ENCODE peak calls at places on chromosomes 16 and 17, in ten cellular contexts. T is T follicular helper cell; O is ascending aorta; Y is upper lobe of right lung; L is GM04503; I is mucosa of descending colon; K is stimulated activated CD4-positive, alpha-beta T cell treated with anti-CD3 and anti-CD28 coated beads, Interleukin-1b, Interleukin-23, amount 100 ng/mL, for 1 hour; X is activated CD8-positive, alpha-beta memory T cell treated with anti-CD3 and anti-CD28 coated beads for 48 hours; S is lower lobe of right lung; F is hepatocyte. A is an unnamed sample.

GRCh38 chr16:86015606-86016005 is 116.6 kb downstream of the IRF8 start:
- DNase-seq in T (no peak), O (no peak), Y (no peak), L (no peak), I (no peak), K (no peak), X (no peak), S (no peak), F (no peak), A (no peak)

GRCh38 chr17:4199818-4200402 is 56.9 kb downstream of the CYB5D2 start:
- DNase-seq in T (peak), O (peak), Y (no peak), L (no peak), I (no peak), K (no peak), X (no peak), S (no peak), F (peak), A (no peak)

GRCh38 chr17:48131216-48131824 is 23.8 kb downstream of the SNX11 start:
- DNase-seq in T (peak), O (peak), Y (no peak), L (no peak), I (no peak), K (no peak), X (no peak), S (no peak), F (peak), A (no peak)

GRCh38 chr16:11032922-11033291 is 88.5 kb downstream of the CLEC16A start:
- DNase-seq in T (no peak), O (peak), Y (no peak), L (no peak), I (no peak), K (no peak), X (no peak), S (no peak), F (peak), A (no peak)

GRCh38 chr17:80941743-80942211 is 49.9 kb upstream of the CHMP6 start:
- DNase-seq in T (no peak), O (no peak), Y (peak), L (no peak), I (peak), K (no peak), X (no peak), S (peak), F (no peak), A (no peak)

GRCh38 chr17:73644145-73645049 is at the start of gene SDK2:
- DNase-seq in T (no peak), O (no peak), Y (peak), L (no peak), I (no peak), K (no peak), X (no peak), S (no peak), F (peak), A (no peak)

GRCh38 chr17:77733576-77734296 is 224.8 kb upstream of the TNRC6C start:
- DNase-seq in T (no peak), O (peak), Y (no peak), L (no peak), I (no peak), K (no peak), X (no peak), S (no peak), F (no peak), A (no peak)

GRCh38 chr17:2459917-2460271 is 51.8 kb downstream of the METTL16 start:
- DNase-seq in T (no peak), O (no peak), Y (no peak), L (no peak), I (no peak), K (no peak), X (no peak), S (no peak), F (no peak), A (no peak)

GRCh38 chr16:17377360-17378324 is 93.1 kb downstream of the XYLT1 start:
- DNase-seq in T (no peak), O (no peak), Y (no peak), L (no peak), I (no peak), K (no peak), X (no peak), S (no peak), F (no peak), A (no peak)

GRCh38 chr17:75346906-75347305 is 57.7 kb upstream of the SLC25A19 start:
- DNase-seq in T (no peak), O (no peak), Y (no peak), L (no peak), I (no peak), K (no peak), X (no peak), S (no peak), F (peak), A (no peak)

GRCh38 chr17:82985436-82985820 is 94.0 kb upstream of the METRNL start:
- DNase-seq in T (no peak), O (no peak), Y (peak), L (no peak), I (no peak), K (no peak), X (no peak), S (no peak), F (no peak), A (no peak)

GRCh38 chr16:72241930-72242329 is 70.0 kb upstream of the PMFBP1 start:
- DNase-seq in T (no peak), O (no peak), Y (no peak), L (no peak), I (no peak), K (no peak), X (no peak), S (no peak), F (peak), A (no peak)

GRCh38 chr17:74776044-74776962 is at the start of gene NAT9:
- DNase-seq in T (peak), O (peak), Y (peak), L (peak), I (peak), K (peak), X (peak), S (peak), F (peak), A (peak)

GRCh38 chr17:28521296-28522085 is 15.3 kb downstream of the FOXN1 start:
- DNase-seq in T (no peak), O (no peak), Y (no peak), L (no peak), I (peak), K (no peak), X (no peak), S (no peak), F (no peak), A (no peak)

GRCh38 chr16:59690216-59690615 is 956.1 kb upstream of the GOT2 start:
- DNase-seq in T (no peak), O (no peak), Y (no peak), L (no peak), I (no peak), K (no peak), X (no peak), S (no peak), F (no peak), A (no peak)

GRCh38 chr16:58451263-58451662 is 48.7 kb upstream of the NDRG4 start:
- DNase-seq in T (no peak), O (no peak), Y (no peak), L (no peak), I (no peak), K (no peak), X (no peak), S (no peak), F (no peak), A (no peak)

GRCh38 chr16:23324727-23325126 is 22.6 kb downstream of the SCNN1B start:
- DNase-seq in T (no peak), O (no peak), Y (peak), L (no peak), I (peak), K (no peak), X (no peak), S (peak), F (peak), A (no peak)

GRCh38 chr17:17381438-17382059 is 78.4 kb downstream of the NT5M start:
- DNase-seq in T (no peak), O (no peak), Y (no peak), L (no peak), I (no peak), K (no peak), X (no peak), S (no peak), F (no peak), A (no peak)

GRCh38 chr17:35816723-35817122 is 7.4 kb downstream of the TAF15 start:
- DNase-seq in T (no peak), O (no peak), Y (no peak), L (no peak), I (no peak), K (no peak), X (no peak), S (no peak), F (no peak), A (no peak)

GRCh38 chr16:70808371-70808770 is 7.4 kb upstream of the VAC14 start:
- DNase-seq in T (no peak), O (no peak), Y (no peak), L (no peak), I (no peak), K (no peak), X (no peak), S (no peak), F (no peak), A (no peak)

A was measured in epithelial cell of prostate.